ENCODE peak calls at places on chromosome 16, in eight cellular contexts. Z is stomach, B is neural progenitor cell, J is mammary epithelial cell, T is GM23248, K is left ventricle myocardium inferior, R is cardiac muscle cell, D is uterus. O is an unnamed sample. For H3K4me1, the result is how much of the 10 kb centered on the place peaks cover.

GRCh38 chr16:49452568-49452967 is 79.0 kb downstream of the C16orf78 start:
- DNase-seq in Z (no peak), B (peak), J (no peak), T (no peak), K (no peak), R (no peak), D (no peak), O (no peak)

GRCh38 chr16:8878523-8878911 is 3.6 kb upstream of the LITAFD start:
- DNase-seq in Z (no peak), B (no peak), J (peak), T (peak), K (no peak), R (peak), D (no peak), O (no peak)

GRCh38 chr16:76474048-76474447 is 196.8 kb downstream of the CNTNAP4 start:
- DNase-seq in Z (no peak), B (no peak), J (no peak), T (no peak), K (no peak), R (no peak), D (no peak), O (no peak)

GRCh38 chr16:29824589-29825144 is 4.4 kb downstream of the MVP start:
- DNase-seq in Z (no peak), B (no peak), J (peak), T (peak), K (no peak), R (peak), D (no peak), O (no peak)

GRCh38 chr16:70777973-70778406 is 23.0 kb downstream of the VAC14 start:
- DNase-seq in Z (no peak), B (no peak), J (peak), T (peak), K (no peak), R (no peak), D (no peak), O (no peak)

GRCh38 chr16:57607676-57608461 is 20.6 kb upstream of the ADGRG1 start:
- DNase-seq in Z (no peak), B (no peak), J (no peak), T (no peak), K (no peak), R (no peak), D (no peak), O (no peak)

GRCh38 chr16:70158261-70158939 is 15.2 kb upstream of the CLEC18C start:
- DNase-seq in Z (no peak), B (no peak), J (no peak), T (no peak), K (no peak), R (no peak), D (no peak), O (no peak)

GRCh38 chr16:11916524-11917285 is 949 bp upstream of the GSPT1 start:
- DNase-seq in Z (peak), B (no peak), J (peak), T (peak), K (no peak), R (peak), D (no peak), O (no peak)

GRCh38 chr16:1102921-1103648 is 7.0 kb upstream of the C1QTNF8 start:
- DNase-seq in Z (peak), B (peak), J (no peak), T (peak), K (peak), R (peak), D (no peak), O (peak)

GRCh38 chr16:53007095-53007494 is 45.6 kb downstream of the CHD9NB start:
- DNase-seq in Z (no peak), B (peak), J (no peak), T (no peak), K (no peak), R (no peak), D (no peak), O (no peak)

GRCh38 chr16:4700380-4700996 is 7.1 kb downstream of the NUDT16L1 start:
- DNase-seq in Z (no peak), B (no peak), J (peak), T (no peak), K (no peak), R (no peak), D (no peak), O (no peak)

GRCh38 chr16:57252148-57252721 is 7.2 kb downstream of the ARL2BP start:
- DNase-seq in Z (no peak), B (no peak), J (no peak), T (no peak), K (no peak), R (no peak), D (no peak), O (no peak)

GRCh38 chr16:12672986-12673385 is 130.7 kb downstream of the CPPED1 start:
- DNase-seq in Z (no peak), B (no peak), J (no peak), T (no peak), K (no peak), R (no peak), D (no peak), O (no peak)

GRCh38 chr16:51577621-51578303 is 426.7 kb upstream of the SALL1 start:
- DNase-seq in Z (no peak), B (peak), J (peak), T (peak), K (no peak), R (no peak), D (no peak), O (no peak)

GRCh38 chr16:80540516-80541305 is at the start of gene DYNLRB2:
- DNase-seq in Z (peak), B (peak), J (peak), T (peak), K (peak), R (peak), D (peak), O (peak)

GRCh38 chr16:30728321-30728720 is 19.9 kb upstream of the PHKG2 start:
- DNase-seq in Z (no peak), B (no peak), J (no peak), T (no peak), K (no peak), R (no peak), D (no peak), O (no peak)

GRCh38 chr16:30499284-30499683 is 26.7 kb downstream of the ITGAL start:
- DNase-seq in Z (no peak), B (no peak), J (no peak), T (no peak), K (no peak), R (no peak), D (no peak), O (no peak)

GRCh38 chr16:50154369-50154947 is 1.4 kb downstream of the TENT4B start:
- DNase-seq in Z (no peak), B (no peak), J (peak), T (peak), K (no peak), R (peak), D (no peak), O (no peak)

GRCh38 chr16:60681014-60681413 is 1355.2 kb downstream of the CDH8 start:
- DNase-seq in Z (no peak), B (peak), J (no peak), T (no peak), K (no peak), R (no peak), D (no peak), O (no peak)

GRCh38 chr16:51938861-51939260 is 608.1 kb downstream of the TOX3 start:
- DNase-seq in Z (no peak), B (no peak), J (peak), T (no peak), K (no peak), R (no peak), D (no peak), O (no peak)

GRCh38 chr16:16096161-16096857 is 127.0 kb downstream of the ABCC6 start:
- DNase-seq in Z (no peak), B (peak), J (no peak), T (peak), K (peak), R (peak), D (peak), O (no peak)

GRCh38 chr16:5944971-5945370 is 847.4 kb upstream of the EEF2KMT start:
- DNase-seq in Z (no peak), B (no peak), J (peak), T (peak), K (no peak), R (no peak), D (no peak), O (no peak)

GRCh38 chr16:27708651-27709050 is 158.7 kb downstream of the KATNIP start:
- DNase-seq in Z (no peak), B (no peak), J (no peak), T (no peak), K (no peak), R (no peak), D (no peak), O (no peak)

GRCh38 chr16:24645739-24646645 is 83.5 kb upstream of the TNRC6A start:
- DNase-seq in Z (no peak), B (no peak), J (peak), T (peak), K (no peak), R (peak), D (peak), O (no peak)

GRCh38 chr16:72945611-72946010 is 102.3 kb downstream of the ZFHX3 start:
- DNase-seq in Z (no peak), B (no peak), J (no peak), T (no peak), K (no peak), R (no peak), D (no peak), O (no peak)

GRCh38 chr16:23566724-23567123 is 9.2 kb downstream of the UBFD1 start:
- DNase-seq in Z (no peak), B (no peak), J (no peak), T (no peak), K (no peak), R (no peak), D (no peak), O (no peak)

GRCh38 chr16:23564964-23565363 is 7.4 kb downstream of the UBFD1 start:
- DNase-seq in Z (no peak), B (no peak), J (no peak), T (no peak), K (peak), R (no peak), D (no peak), O (no peak)

GRCh38 chr16:23562505-23562904 is 5.0 kb downstream of the UBFD1 start:
- DNase-seq in Z (no peak), B (no peak), J (no peak), T (no peak), K (no peak), R (no peak), D (no peak), O (no peak)

GRCh38 chr16:23561586-23561985 is 4.1 kb downstream of the UBFD1 start:
- DNase-seq in Z (no peak), B (no peak), J (no peak), T (peak), K (no peak), R (no peak), D (no peak), O (no peak)

DNA sequence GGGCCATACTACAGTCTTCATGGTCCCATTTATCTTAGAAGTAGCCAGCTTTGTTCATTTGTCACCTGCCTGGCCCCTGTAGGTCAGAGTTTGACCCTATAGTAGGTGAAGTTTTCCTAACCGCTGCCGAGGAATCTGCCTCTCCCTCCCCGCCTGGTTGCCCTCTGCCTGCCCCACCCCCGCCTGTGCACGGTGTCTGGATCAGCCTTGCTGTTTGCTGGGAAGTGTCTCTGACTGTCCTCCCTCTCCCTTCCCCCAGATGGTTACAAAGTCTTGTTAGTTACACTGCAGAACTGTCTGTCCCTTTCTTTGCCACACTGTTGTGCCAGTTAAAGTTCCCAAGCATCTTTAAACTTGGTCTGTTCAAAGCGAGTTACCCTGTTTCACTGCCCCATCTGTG is 5.7 kb downstream of the UBFD1 start:
- DNase-seq in Z (no peak), B (no peak), J (no peak), T (no peak), K (no peak), R (no peak), D (no peak), O (no peak)
- H3K4me1 ChIP-seq in Z (under half), B (under half), J (under half), T (under half), K (half or more), R (under half), D (under half), O (under half)

GRCh38 chr16:87271256-87271655 is 45.9 kb downstream of the C16orf95 start:
- DNase-seq in Z (no peak), B (no peak), J (no peak), T (no peak), K (no peak), R (no peak), D (no peak), O (no peak)
- H3K4me3 ChIP-seq in Z (no peak), B (no peak), J (no peak), T (no peak), K (no peak), R (no peak), D (no peak), O (no peak)

DNA sequence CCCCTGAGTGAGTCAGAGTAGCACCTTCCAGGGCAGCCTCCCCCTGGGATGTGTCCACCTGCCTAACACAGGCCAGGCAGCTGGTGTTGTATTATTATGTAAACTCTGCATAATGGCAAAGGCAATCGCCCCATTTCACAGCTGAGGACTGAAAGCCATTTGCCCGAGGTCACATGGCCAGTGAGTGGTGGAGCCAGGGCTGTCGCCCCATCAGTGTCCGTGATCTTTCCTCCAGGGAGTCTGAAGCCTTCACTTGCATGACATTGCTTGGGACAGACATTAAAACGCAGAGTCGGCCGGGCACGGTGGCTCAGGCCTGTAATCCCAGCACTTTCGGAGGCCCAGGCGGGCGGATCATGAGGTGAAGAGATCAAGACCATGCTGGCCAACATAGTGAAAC is 84.1 kb upstream of the FOXF1 start:
- DNase-seq in Z (no peak), B (no peak), J (no peak), T (no peak), K (no peak), R (no peak), D (no peak), O (no peak)
- H3K4me1 ChIP-seq in Z (under half), B (under half), J (under half), T (under half), K (under half), R (under half), D (under half), O (under half)

GRCh38 chr16:83698964-83699363 is 108.8 kb upstream of the HSBP1 start:
- DNase-seq in Z (no peak), B (no peak), J (no peak), T (no peak), K (no peak), R (no peak), D (no peak), O (no peak)
- H3K4me3 ChIP-seq in Z (no peak), B (no peak), J (no peak), T (no peak), K (no peak), R (no peak), D (no peak), O (no peak)

GRCh38 chr16:22206013-22206846 is at the start of gene EEF2K:
- DNase-seq in Z (peak), B (peak), J (peak), T (peak), K (peak), R (peak), D (peak), O (peak)

GRCh38 chr16:22205577-22206012 is 483 bp upstream of the EEF2K start:
- DNase-seq in Z (no peak), B (no peak), J (no peak), T (no peak), K (no peak), R (no peak), D (no peak), O (no peak)

GRCh38 chr16:22210285-22210684 is 4.2 kb downstream of the EEF2K start:
- DNase-seq in Z (no peak), B (no peak), J (no peak), T (no peak), K (no peak), R (no peak), D (no peak), O (no peak)

GRCh38 chr16:22206847-22207714 is 1.0 kb downstream of the EEF2K start:
- DNase-seq in Z (peak), B (peak), J (peak), T (peak), K (peak), R (peak), D (peak), O (peak)

GRCh38 chr16:22207715-22208360 is 1.8 kb downstream of the EEF2K start:
- DNase-seq in Z (no peak), B (no peak), J (no peak), T (no peak), K (no peak), R (no peak), D (no peak), O (no peak)
- H3K4me1 ChIP-seq in Z (under half), B (under half), J (under half), T (under half), K (half or more), R (under half), D (under half), O (under half)

DNA sequence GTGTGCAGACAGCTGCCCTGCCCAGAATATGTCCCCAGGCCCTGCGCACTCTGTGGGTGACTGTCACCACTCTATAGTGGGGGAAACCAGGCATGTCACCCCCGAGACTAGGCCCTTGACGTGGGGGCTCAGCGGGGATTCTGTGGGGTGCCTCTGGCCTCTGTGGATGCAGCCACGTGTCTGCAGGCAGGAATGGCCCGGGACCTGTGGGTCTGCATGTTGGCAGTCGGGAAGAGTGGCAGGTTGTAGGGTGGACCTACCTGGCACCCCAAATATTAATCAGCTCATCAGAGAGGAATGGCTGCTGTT is 954 bp downstream of the IL32 start:
- DNase-seq in Z (no peak), B (no peak), J (no peak), T (no peak), K (no peak), R (no peak), D (no peak), O (no peak)
- H3K4me3 ChIP-seq in Z (peak), B (no peak), J (no peak), T (no peak), K (peak), R (no peak), D (no peak), O (peak)

DNA sequence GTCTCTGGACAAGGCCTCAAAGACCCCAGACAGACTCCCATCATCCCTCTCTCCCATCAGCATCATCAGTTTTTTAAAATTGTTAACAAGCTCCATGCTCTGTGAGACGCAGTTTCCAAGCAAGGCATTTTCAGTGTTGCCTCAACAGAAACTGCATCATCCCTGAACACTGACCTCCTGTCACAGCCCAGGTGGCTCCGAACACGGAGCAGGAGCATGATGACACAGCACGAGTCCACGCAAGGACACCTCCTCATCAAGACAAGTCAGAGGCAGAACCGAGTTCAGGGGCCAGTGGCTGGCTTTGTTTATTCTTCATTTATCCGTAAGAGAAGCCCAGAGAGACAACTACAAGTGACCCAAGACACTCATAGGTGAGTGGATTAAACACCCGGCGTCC is 91.4 kb downstream of the ANKRD11 start:
- DNase-seq in Z (no peak), B (no peak), J (no peak), T (no peak), K (no peak), R (no peak), D (no peak), O (no peak)
- H3K4me1 ChIP-seq in Z (under half), B (under half), J (under half), T (under half), K (half or more), R (under half), D (under half), O (half or more)

DNA sequence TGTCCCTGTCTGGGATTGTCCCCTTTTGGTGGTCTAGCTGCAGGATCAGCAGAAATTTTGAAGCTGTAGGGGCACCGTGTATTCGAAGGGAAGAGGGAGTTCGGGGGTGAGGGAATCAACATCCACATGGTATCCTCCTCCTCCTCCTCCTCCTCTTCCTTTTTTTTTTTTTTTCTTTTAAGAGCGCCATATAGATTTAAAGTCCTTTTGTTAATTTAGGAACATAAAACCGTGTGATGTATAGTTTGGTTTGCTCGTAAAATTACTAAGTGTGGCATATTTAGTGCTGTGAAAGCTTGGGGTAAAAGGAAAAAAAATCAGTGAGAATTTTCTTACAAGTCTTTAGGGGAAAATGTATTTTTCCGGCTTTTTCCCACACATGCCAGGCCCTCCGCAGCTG is 50.1 kb upstream of the GSE1 start:
- DNase-seq in Z (no peak), B (no peak), J (no peak), T (no peak), K (no peak), R (no peak), D (no peak), O (no peak)
- H3K4me3 ChIP-seq in Z (peak), B (no peak), J (no peak), T (no peak), K (no peak), R (no peak), D (no peak), O (no peak)